ENCODE peak calls at places on chromosomes 6 and 20, in five cellular contexts. X is fibroblast of lung; Q is AG10803; V is skeletal muscle cell; S is CD8-positive, alpha-beta T cell. P is an unnamed sample.

GRCh38 chr6:134714679-134715078 is 235.2 kb downstream of the ALDH8A1 start:
- DNase-seq in X (peak; percentile 84), Q (no peak), V (peak; percentile 79), S (no peak), P (peak; percentile 12)

GRCh38 chr6:30730611-30731435 is 10.7 kb downstream of the TUBB start:
- DNase-seq in X (peak; percentile 49), Q (no peak), V (no peak), S (peak; percentile 80), P (peak; percentile 82)

GRCh38 chr6:77368660-77369313 is 94.5 kb downstream of the HTR1B start:
- DNase-seq in X (peak; percentile 27), Q (peak; percentile 44), V (no peak), S (no peak), P (no peak)

GRCh38 chr6:111727798-111728197 is 122.1 kb upstream of the TRAF3IP2 start:
- DNase-seq in X (peak; percentile 68), Q (no peak), V (no peak), S (no peak), P (no peak)

GRCh38 chr6:28838289-28838633 is 85.5 kb downstream of the TRIM27 start:
- DNase-seq in X (peak; percentile 82), Q (no peak), V (peak; percentile 13), S (peak; percentile 46), P (peak; percentile 79)

GRCh38 chr6:106334646-106335448 is 9.3 kb upstream of the ATG5 start:
- DNase-seq in X (peak; percentile 54), Q (peak; percentile 49), V (no peak), S (peak; percentile 25), P (peak; percentile 52)

GRCh38 chr6:131383421-131384411 is 189.3 kb upstream of the ARG1 start:
- DNase-seq in X (no peak), Q (peak; percentile 72), V (no peak), S (no peak), P (no peak)

GRCh38 chr20:50003253-50003656 is 20.5 kb downstream of the SNAI1 start:
- DNase-seq in X (peak; percentile 81), Q (peak; percentile 87), V (peak; percentile 92), S (no peak), P (no peak)

GRCh38 chr20:6039766-6040165 is 14.1 kb downstream of the LRRN4 start:
- DNase-seq in X (no peak), Q (no peak), V (no peak), S (no peak), P (no peak)

GRCh38 chr20:38893485-38894090 is 32.6 kb upstream of the FAM83D start:
- DNase-seq in X (peak; percentile 27), Q (peak; percentile 31), V (no peak), S (peak; percentile 77), P (peak; percentile 35)

GRCh38 chr20:37295595-37295994 is 6.1 kb downstream of the MANBAL start:
- DNase-seq in X (no peak), Q (no peak), V (no peak), S (no peak), P (no peak)

GRCh38 chr20:37541326-37541725 is 13.7 kb upstream of the BLCAP start:
- DNase-seq in X (no peak), Q (no peak), V (no peak), S (no peak), P (no peak)

GRCh38 chr6:6760054-6760453 is 171.5 kb downstream of the LY86 start:
- DNase-seq in X (no peak), Q (no peak), V (no peak), S (no peak), P (no peak)

DNA sequence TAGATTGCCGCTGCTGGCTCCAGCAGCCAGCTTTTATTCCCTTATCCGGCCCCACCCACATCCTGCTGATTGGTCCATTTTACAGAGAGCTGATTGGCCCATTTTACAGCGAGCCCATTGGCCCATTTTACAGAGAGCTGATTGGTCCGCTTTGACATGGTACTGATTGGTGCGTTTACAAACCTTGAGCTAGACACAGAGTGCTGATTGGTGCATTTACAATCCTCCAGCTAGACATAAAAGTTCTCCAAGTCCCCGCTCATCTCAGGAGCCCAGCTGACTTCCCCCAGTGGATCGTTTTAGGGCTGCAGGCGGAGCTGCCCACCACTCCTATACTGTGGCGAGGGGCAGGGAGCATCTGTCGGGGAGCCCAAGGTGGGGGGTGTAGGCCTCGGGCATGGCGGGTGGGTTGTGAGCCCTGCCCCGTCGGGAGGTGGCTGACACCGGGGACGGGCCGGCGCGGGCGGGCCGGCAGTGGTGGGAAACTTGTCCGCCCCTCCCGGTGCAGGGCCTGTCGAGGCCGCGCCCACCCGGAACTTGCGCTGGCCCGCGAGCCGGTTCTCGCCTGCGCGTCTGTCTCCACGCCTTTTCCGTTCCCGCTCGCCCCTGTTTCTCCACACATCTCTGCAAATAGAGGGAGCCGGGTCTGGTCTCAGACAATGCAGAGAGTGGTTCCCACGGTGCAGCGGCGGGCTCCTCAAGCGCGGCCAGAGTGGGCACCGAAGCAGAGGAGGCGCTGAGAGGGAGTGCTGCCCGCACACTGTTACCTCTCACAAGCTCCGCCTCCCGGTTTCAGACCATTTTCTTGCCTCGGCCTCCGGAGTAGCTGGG is 86.1 kb upstream of the STMND1 start:
- DNase-seq in X (no peak), Q (no peak), V (no peak), S (peak; percentile 25), P (no peak)
- H3K4me3 ChIP-seq in X (peak overlapping the region; percentile 12), Q (peak overlapping the region; percentile 10), V (peak overlapping the region; percentile 9), S (peak overlapping the region; percentile 62), P (no peak overlapping the region)

DNA sequence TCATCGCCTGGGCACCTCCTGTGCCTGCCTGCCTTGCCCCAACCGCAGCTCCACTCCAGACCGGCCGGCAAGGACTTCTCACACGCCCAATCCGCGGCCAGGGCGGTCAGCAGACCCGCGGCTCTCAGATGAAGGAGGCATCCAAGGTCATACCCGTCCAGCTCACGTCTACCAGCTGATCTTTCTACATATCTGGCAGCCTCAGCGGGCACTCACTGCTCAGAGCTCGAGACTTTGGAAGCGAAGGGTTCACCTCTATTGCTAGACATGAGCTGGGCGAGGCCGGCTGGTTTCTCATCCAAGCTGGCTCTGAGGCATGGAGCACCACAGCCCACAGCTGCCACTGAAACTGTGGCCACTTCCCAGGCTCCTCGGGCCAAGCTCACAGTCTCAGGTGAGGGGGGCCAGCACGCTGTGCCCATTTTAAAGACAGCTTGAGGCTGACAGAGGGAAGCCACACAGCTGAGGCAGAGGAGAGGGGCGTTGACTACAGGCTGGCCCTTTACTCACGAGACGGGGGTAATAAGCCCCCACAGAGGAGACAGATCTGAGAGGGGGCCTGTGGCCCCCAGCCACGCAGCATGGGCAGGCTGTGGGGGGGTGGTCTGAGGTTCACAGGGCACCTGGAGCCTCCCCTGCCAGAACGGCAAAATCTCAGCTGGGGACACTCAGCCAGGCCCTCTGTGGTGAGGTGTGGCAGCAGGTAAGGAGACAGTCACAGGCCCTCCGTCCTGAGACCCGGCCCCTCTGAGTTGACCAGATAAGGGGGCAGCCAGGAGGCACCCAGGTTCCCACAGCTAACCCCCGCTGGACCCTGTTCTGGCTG is 2.0 kb downstream of the LAMA5 start:
- DNase-seq in X (no peak), Q (no peak), V (no peak), S (no peak), P (no peak)
- H3K4me3 ChIP-seq in X (peak overlapping the region; percentile 65), Q (no peak overlapping the region), V (no peak overlapping the region), S (no peak overlapping the region), P (no peak overlapping the region)

GRCh38 chr6:137170266-137171052 is 3.0 kb downstream of the IL22RA2 start:
- DNase-seq in X (no peak), Q (no peak), V (no peak), S (no peak), P (no peak)
- H3K4me3 ChIP-seq in X (no peak overlapping the region), Q (no peak overlapping the region), V (no peak overlapping the region), S (no peak overlapping the region), P (no peak overlapping the region)

DNA sequence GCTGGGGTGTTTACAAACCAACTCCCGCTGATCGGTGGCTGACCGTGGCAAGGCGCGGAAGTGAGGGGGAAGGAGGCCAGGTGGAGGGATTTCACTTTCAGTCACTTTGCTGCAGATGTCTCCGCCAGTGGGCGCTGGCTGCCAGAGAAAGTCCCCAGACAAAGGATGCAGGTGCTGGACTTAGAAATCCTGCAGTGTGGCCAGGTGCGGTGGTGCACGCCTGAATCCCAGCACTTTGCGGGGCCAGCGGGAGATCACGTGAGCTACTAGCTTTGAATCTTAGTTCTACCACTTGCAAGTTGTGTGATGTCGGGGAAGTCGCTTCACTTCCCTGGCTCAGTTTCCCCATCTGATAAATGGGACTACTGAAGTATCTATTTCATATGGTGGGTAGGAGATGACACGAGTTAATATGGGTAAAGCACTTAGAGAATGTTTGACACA is 180.4 kb downstream of the ZNF217 start:
- DNase-seq in X (no peak), Q (no peak), V (no peak), S (peak; percentile 32), P (peak; percentile 35)
- H3K4me3 ChIP-seq in X (no peak overlapping the region), Q (no peak overlapping the region), V (no peak overlapping the region), S (no peak overlapping the region), P (no peak overlapping the region)

GRCh38 chr6:73078908-73079610 is 146.2 kb downstream of the KHDC1L start:
- DNase-seq in X (no peak), Q (no peak), V (no peak), S (no peak), P (no peak)

GRCh38 chr6:73074175-73074574 is 151.1 kb downstream of the KHDC1L start:
- DNase-seq in X (no peak), Q (peak; percentile 78), V (no peak), S (no peak), P (no peak)

GRCh38 chr6:73073238-73073637 is 152.1 kb downstream of the KHDC1L start:
- DNase-seq in X (no peak), Q (no peak), V (no peak), S (no peak), P (no peak)

GRCh38 chr6:73078333-73078732 is 147.0 kb downstream of the KHDC1L start:
- DNase-seq in X (no peak), Q (no peak), V (no peak), S (no peak), P (no peak)

GRCh38 chr6:73076211-73076610 is 149.1 kb downstream of the KHDC1L start:
- DNase-seq in X (no peak), Q (no peak), V (no peak), S (no peak), P (no peak)
- H3K4me3 ChIP-seq in X (no peak overlapping the region), Q (no peak overlapping the region), V (no peak overlapping the region), S (no peak overlapping the region), P (no peak overlapping the region)

DNA sequence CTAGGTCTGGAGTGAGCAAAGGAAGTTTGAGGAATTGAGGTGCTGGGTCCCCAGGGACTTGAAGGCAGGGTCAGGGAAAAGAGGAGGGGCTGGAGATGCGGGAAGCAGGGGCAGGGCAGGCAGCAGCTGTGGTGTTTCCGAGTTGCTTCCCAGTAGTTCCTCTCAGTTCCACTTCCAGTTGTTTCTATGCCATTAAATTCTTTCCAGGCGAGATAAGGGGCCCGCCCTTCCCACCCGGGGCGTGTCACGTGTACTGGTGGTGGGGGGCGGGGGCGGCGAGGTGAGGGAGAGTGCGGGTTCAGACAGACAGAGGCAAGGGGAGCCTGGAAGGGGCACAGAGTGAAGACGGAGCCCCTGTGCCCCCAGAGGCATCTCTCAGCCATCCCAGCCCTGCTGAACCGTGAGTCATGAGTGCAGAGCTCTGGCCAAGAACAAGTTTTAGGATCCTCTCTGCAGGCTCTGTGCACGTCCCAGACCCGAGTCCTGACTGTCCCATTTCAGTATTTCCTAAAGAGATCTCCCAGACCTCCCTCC is 977 bp downstream of the TNXB start:
- DNase-seq in X (peak; percentile 57), Q (peak; percentile 38), V (no peak), S (no peak), P (no peak)
- H3K4me3 ChIP-seq in X (no peak overlapping the region), Q (peak overlapping the region; percentile 41), V (no peak overlapping the region), S (no peak overlapping the region), P (no peak overlapping the region)

GRCh38 chr20:48703511-48704219 is 124.1 kb downstream of the PREX1 start:
- DNase-seq in X (no peak), Q (no peak), V (no peak), S (no peak), P (no peak)
- H3K4me3 ChIP-seq in X (no peak overlapping the region), Q (no peak overlapping the region), V (no peak overlapping the region), S (no peak overlapping the region), P (no peak overlapping the region)